ENCODE peak calls at places on chromosome 1, in six cellular contexts. M is GM23338, A is fibroblast of mammary gland, C is body of pancreas, L is Peyer's patch, I is brain microvascular endothelial cell. Q is an unnamed sample.

GRCh38 chr1:20192364-20192763 is 6.0 kb upstream of the PLA2G2C start:
- DNase-seq in I (no peak), C (no peak), M (no peak), L (no peak), A (peak; percentile 83), Q (no peak)

GRCh38 chr1:179151908-179152682 is 70.2 kb downstream of the TOR3A start:
- DNase-seq in I (no peak), C (no peak), L (no peak), M (no peak), A (no peak), Q (no peak)

GRCh38 chr1:34178072-34178471 is 1.4 kb downstream of the C1orf94 start:
- DNase-seq in M (peak; percentile 29), L (no peak), C (no peak), A (no peak), I (no peak), Q (no peak)

GRCh38 chr1:55231745-55232144 is 16.6 kb upstream of the USP24 start:
- DNase-seq in A (no peak), C (no peak), M (no peak), L (no peak), I (no peak), Q (no peak)

GRCh38 chr1:47230692-47231313 is 1.2 kb downstream of the TAL1 start:
- DNase-seq in C (no peak), M (peak; percentile 73), A (no peak), L (no peak), I (no peak), Q (no peak)

GRCh38 chr1:22861764-22862440 is 110.8 kb downstream of the LACTBL1 start:
- DNase-seq in C (peak; percentile 47), I (peak; percentile 79), M (peak; percentile 56), L (no peak), A (peak; percentile 75), Q (peak; percentile 32)

GRCh38 chr1:117368116-117369108 is 1.2 kb downstream of the MAN1A2 start:
- DNase-seq in L (peak; percentile 20), A (peak; percentile 41), C (no peak), I (no peak), M (no peak), Q (no peak)

GRCh38 chr1:55546553-55546952 is 331.4 kb upstream of the USP24 start:
- DNase-seq in A (no peak), M (no peak), I (no peak), C (no peak), L (no peak), Q (no peak)

GRCh38 chr1:44616284-44616990 is 57.8 kb downstream of the TMEM53 start:
- DNase-seq in I (no peak), C (no peak), L (no peak), M (no peak), A (no peak), Q (no peak)

GRCh38 chr1:113042336-113043143 is 30.5 kb upstream of the LRIG2 start:
- DNase-seq in C (peak; percentile 68), M (peak; percentile 97), A (peak; percentile 91), I (peak; percentile 79), L (peak; percentile 43), Q (peak; percentile 81)

GRCh38 chr1:246200225-246200624 is 306.9 kb downstream of the SMYD3 start:
- DNase-seq in L (no peak), A (no peak), C (no peak), I (no peak), M (no peak), Q (no peak)

GRCh38 chr1:225818229-225818628 is 8.3 kb downstream of the EPHX1 start:
- DNase-seq in I (no peak), M (no peak), C (no peak), L (no peak), A (no peak), Q (no peak)

GRCh38 chr1:203771901-203772301 is 6.9 kb downstream of the LAX1 start:
- DNase-seq in I (peak; percentile 23), A (no peak), M (no peak), L (no peak), C (no peak), Q (no peak)

GRCh38 chr1:154192476-154192875 is 576 bp upstream of the TPM3 start:
- DNase-seq in L (no peak), M (no peak), A (no peak), C (no peak), I (no peak), Q (no peak)

GRCh38 chr1:175138579-175138978 is 54.0 kb downstream of the KIAA0040 start:
- DNase-seq in A (no peak), C (no peak), M (no peak), L (no peak), I (no peak), Q (no peak)

GRCh38 chr1:24910751-24911650 is 19.1 kb downstream of the RUNX3 start:
- DNase-seq in A (peak; percentile 24), M (no peak), I (peak; percentile 79), C (no peak), L (peak; percentile 61), Q (peak; percentile 20)

GRCh38 chr1:35079003-35079930 is at the start of gene ZMYM1:
- DNase-seq in L (peak; percentile 80), C (peak; percentile 77), I (peak; percentile 86), A (peak; percentile 82), M (peak; percentile 97), Q (peak; percentile 64)

GRCh38 chr1:209207701-209208286 is 375.7 kb upstream of the CAMK1G start:
- DNase-seq in L (no peak), A (peak; percentile 61), C (peak; percentile 56), I (peak; percentile 66), M (peak; percentile 91), Q (peak; percentile 53)

GRCh38 chr1:1115136-1115829 is 606 bp downstream of the C1orf159 start:
- DNase-seq in C (no peak), A (no peak), L (no peak), I (no peak), M (no peak), Q (no peak)

GRCh38 chr1:61299468-61299867 is 217.1 kb downstream of the NFIA start:
- DNase-seq in L (no peak), A (no peak), C (no peak), I (no peak), M (no peak), Q (no peak)

GRCh38 chr1:1421147-1421906 is at the start of gene ANKRD65:
- DNase-seq in M (no peak), C (no peak), L (no peak), I (no peak), A (no peak), Q (no peak)

GRCh38 chr1:116306837-116307442 is 66.1 kb upstream of the ATP1A1 start:
- DNase-seq in M (no peak), I (no peak), C (no peak), A (no peak), L (no peak), Q (no peak)

GRCh38 chr1:113088972-113089371 is 16.0 kb downstream of the LRIG2 start:
- DNase-seq in C (no peak), I (no peak), A (no peak), L (no peak), M (no peak), Q (no peak)

GRCh38 chr1:209625205-209625549 is 27.0 kb downstream of the LAMB3 start:
- DNase-seq in I (no peak), M (no peak), A (no peak), L (no peak), C (no peak), Q (no peak)

DNA sequence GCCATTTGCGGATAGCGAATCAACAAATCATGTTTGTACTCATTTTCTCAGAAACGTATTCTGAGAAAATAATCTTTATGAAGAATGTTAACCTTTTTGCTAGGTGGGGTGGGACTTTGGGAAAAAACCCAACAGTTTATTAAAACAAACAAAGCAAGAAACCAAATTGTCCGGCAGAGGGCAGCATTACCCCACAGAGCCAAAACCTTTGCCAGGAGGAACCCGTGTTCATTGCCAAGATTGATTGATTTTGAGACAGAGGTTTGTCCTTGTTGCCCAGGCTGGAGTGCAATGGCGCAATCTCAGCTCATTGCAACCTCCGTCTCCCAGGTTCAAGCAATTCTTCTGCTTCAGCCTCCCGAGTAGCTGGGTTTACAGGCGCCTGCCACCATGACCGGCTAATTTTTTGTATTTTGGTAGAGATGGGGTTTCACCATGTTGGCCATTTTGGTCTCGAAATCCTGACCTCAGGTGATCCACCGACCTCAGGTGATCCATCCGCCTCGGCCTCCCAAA is 70.8 kb upstream of the RHOU start:
- DNase-seq in M (peak; percentile 88), C (peak; percentile 87), I (peak; percentile 51), A (peak; percentile 76), L (peak; percentile 63), Q (peak; percentile 47)
- TF ChIP-seq CTCF in M (peak; percentile 88), C (peak; percentile 83), I (peak; percentile 76), A (peak; percentile 80), L (peak; percentile 68), Q (peak; percentile 64)

GRCh38 chr1:78011050-78011449 is 6.3 kb downstream of the DNAJB4 start:
- DNase-seq in A (no peak), C (no peak), L (no peak), M (no peak), I (no peak), Q (no peak)

GRCh38 chr1:78009276-78009675 is 4.5 kb downstream of the DNAJB4 start:
- DNase-seq in M (no peak), A (no peak), C (no peak), L (no peak), I (no peak), Q (no peak)

GRCh38 chr1:78006491-78006890 is 1.8 kb downstream of the DNAJB4 start:
- DNase-seq in A (no peak), L (no peak), M (no peak), C (no peak), I (no peak), Q (no peak)

GRCh38 chr1:78007677-78008341 is 3.1 kb downstream of the DNAJB4 start:
- DNase-seq in C (no peak), L (no peak), I (no peak), M (no peak), A (no peak), Q (no peak)

GRCh38 chr1:78009836-78010235 is 5.1 kb downstream of the DNAJB4 start:
- DNase-seq in C (no peak), A (peak; percentile 50), M (no peak), L (no peak), I (no peak), Q (peak; percentile 12)
- H3K4me3 ChIP-seq in C (no peak overlapping the region), A (peak overlapping the region; percentile 82), M (no peak overlapping the region), L (no peak overlapping the region), I (no peak overlapping the region), Q (no peak overlapping the region)

GRCh38 chr1:119827010-119827409 is 15.8 kb upstream of the REG4 start:
- DNase-seq in I (no peak), A (peak; percentile 5), C (no peak), M (peak; percentile 71), L (no peak), Q (no peak)
- TF ChIP-seq CTCF in I (peak; percentile 61), A (peak; percentile 54), C (peak; percentile 12), M (peak; percentile 51), L (no peak), Q (peak; percentile 35)

DNA sequence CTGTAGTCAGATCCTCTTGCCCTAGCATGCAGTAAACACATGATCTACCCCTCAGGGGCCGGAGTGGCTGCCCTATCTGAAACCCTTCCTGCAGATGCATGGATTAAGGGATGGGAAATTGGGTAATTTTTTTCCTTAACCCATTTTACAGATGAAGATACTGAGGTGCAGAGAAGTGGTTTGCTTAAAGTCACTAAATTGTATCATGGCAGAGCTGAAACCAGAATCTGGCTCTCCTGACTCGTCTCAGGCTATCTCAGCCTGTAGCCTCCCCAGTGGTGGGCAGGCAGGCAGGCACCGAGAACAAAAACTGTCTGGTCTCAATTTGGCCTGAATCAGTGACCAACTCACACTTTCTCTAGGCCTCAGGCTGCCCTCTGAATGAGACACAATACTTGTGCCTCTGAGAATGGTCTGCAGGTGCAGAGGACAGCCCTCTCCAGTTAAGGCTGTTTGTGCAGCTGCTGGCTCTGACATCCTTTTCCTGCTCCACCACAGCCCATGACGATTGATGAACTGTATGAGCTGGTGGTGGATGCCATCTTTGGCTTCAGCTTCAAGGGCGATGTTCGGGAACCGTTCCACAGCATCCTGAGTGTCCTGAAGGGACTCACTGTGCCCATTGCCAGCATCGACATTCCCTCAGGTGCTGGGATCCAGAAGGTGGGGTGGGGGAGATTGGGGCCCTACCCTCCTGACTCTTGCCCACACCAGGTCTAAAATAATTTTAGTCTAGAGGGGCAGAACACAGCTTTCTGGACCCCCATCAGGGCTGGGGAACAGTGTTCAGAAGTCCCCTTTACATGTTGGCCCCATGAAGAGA is 1.5 kb downstream of the NAXE start:
- DNase-seq in C (no peak), L (no peak), I (no peak), M (no peak), A (no peak), Q (no peak)
- H3K4me3 ChIP-seq in C (no peak overlapping the region), L (no peak overlapping the region), I (no peak overlapping the region), M (peak overlapping the region; percentile 95), A (no peak overlapping the region), Q (no peak overlapping the region)